ENCODE peak calls at places on chromosomes 1 and 21, in seven cellular contexts. One of them, this sample, is unnamed.

GRCh38 chr1:8674912-8675311 is 142.5 kb downstream of the RERE start:
- DNase-seq in AG04450: no peak
- DNase-seq in activated CD8-positive, alpha-beta T cell treated with anti-CD3 and anti-CD28 coated beads for 36 hours: no peak
- DNase-seq in CD8-positive, alpha-beta T cell: no peak
- DNase-seq in CD4-positive, alpha-beta T cell: no peak
- DNase-seq in H1: no peak
- DNase-seq in Calu3: no peak
- DNase-seq in this sample: no peak

GRCh38 chr1:65036614-65037180 is 70.3 kb upstream of the JAK1 start:
- DNase-seq in CD8-positive, alpha-beta T cell: no peak
- DNase-seq in Calu3: peak
- DNase-seq in activated CD8-positive, alpha-beta T cell treated with anti-CD3 and anti-CD28 coated beads for 36 hours: no peak
- DNase-seq in AG04450: no peak
- DNase-seq in H1: no peak
- DNase-seq in CD4-positive, alpha-beta T cell: no peak
- DNase-seq in this sample: no peak

GRCh38 chr1:158084336-158084735 is 90.9 kb downstream of the KIRREL1 start:
- DNase-seq in activated CD8-positive, alpha-beta T cell treated with anti-CD3 and anti-CD28 coated beads for 36 hours: no peak
- DNase-seq in CD8-positive, alpha-beta T cell: no peak
- DNase-seq in H1: no peak
- DNase-seq in AG04450: no peak
- DNase-seq in CD4-positive, alpha-beta T cell: no peak
- DNase-seq in Calu3: no peak
- DNase-seq in this sample: no peak

GRCh38 chr1:18922319-18922726 is 20.0 kb upstream of the ALDH4A1 start:
- DNase-seq in activated CD8-positive, alpha-beta T cell treated with anti-CD3 and anti-CD28 coated beads for 36 hours: no peak
- DNase-seq in Calu3: no peak
- DNase-seq in H1: no peak
- DNase-seq in AG04450: peak
- DNase-seq in CD8-positive, alpha-beta T cell: no peak
- DNase-seq in CD4-positive, alpha-beta T cell: no peak
- DNase-seq in this sample: no peak

GRCh38 chr1:41662061-41662655 is 177.7 kb upstream of the EDN2 start:
- DNase-seq in activated CD8-positive, alpha-beta T cell treated with anti-CD3 and anti-CD28 coated beads for 36 hours: peak
- DNase-seq in CD4-positive, alpha-beta T cell: peak
- DNase-seq in CD8-positive, alpha-beta T cell: peak
- DNase-seq in AG04450: peak
- DNase-seq in H1: no peak
- DNase-seq in Calu3: peak
- DNase-seq in this sample: peak

GRCh38 chr1:40845895-40846294 is 16.3 kb downstream of the CITED4 start:
- DNase-seq in CD4-positive, alpha-beta T cell: no peak
- DNase-seq in AG04450: no peak
- DNase-seq in H1: no peak
- DNase-seq in activated CD8-positive, alpha-beta T cell treated with anti-CD3 and anti-CD28 coated beads for 36 hours: no peak
- DNase-seq in CD8-positive, alpha-beta T cell: no peak
- DNase-seq in Calu3: no peak
- DNase-seq in this sample: no peak

GRCh38 chr21:45276620-45277019 is 11.1 kb downstream of the POFUT2 start:
- DNase-seq in CD8-positive, alpha-beta T cell: no peak
- DNase-seq in CD4-positive, alpha-beta T cell: no peak
- DNase-seq in AG04450: no peak
- DNase-seq in H1: no peak
- DNase-seq in Calu3: no peak
- DNase-seq in activated CD8-positive, alpha-beta T cell treated with anti-CD3 and anti-CD28 coated beads for 36 hours: no peak
- DNase-seq in this sample: no peak

GRCh38 chr1:151989131-151989868 is 4.4 kb downstream of the S100A10 start:
- DNase-seq in CD8-positive, alpha-beta T cell: no peak
- DNase-seq in H1: no peak
- DNase-seq in CD4-positive, alpha-beta T cell: no peak
- DNase-seq in activated CD8-positive, alpha-beta T cell treated with anti-CD3 and anti-CD28 coated beads for 36 hours: peak
- DNase-seq in AG04450: no peak
- DNase-seq in Calu3: peak
- DNase-seq in this sample: no peak

GRCh38 chr21:15558884-15559283 is 170.9 kb upstream of the USP25 start:
- DNase-seq in CD4-positive, alpha-beta T cell: no peak
- DNase-seq in H1: no peak
- DNase-seq in activated CD8-positive, alpha-beta T cell treated with anti-CD3 and anti-CD28 coated beads for 36 hours: no peak
- DNase-seq in Calu3: no peak
- DNase-seq in AG04450: no peak
- DNase-seq in CD8-positive, alpha-beta T cell: no peak
- DNase-seq in this sample: no peak

GRCh38 chr1:154478639-154479038 is 23.4 kb upstream of the TDRD10 start:
- DNase-seq in AG04450: no peak
- DNase-seq in CD8-positive, alpha-beta T cell: no peak
- DNase-seq in H1: no peak
- DNase-seq in CD4-positive, alpha-beta T cell: no peak
- DNase-seq in Calu3: peak
- DNase-seq in activated CD8-positive, alpha-beta T cell treated with anti-CD3 and anti-CD28 coated beads for 36 hours: peak
- DNase-seq in this sample: peak

GRCh38 chr1:171798311-171798710 is 16.9 kb downstream of the METTL13 start:
- DNase-seq in Calu3: no peak
- DNase-seq in H1: no peak
- DNase-seq in AG04450: no peak
- DNase-seq in CD4-positive, alpha-beta T cell: no peak
- DNase-seq in activated CD8-positive, alpha-beta T cell treated with anti-CD3 and anti-CD28 coated beads for 36 hours: no peak
- DNase-seq in CD8-positive, alpha-beta T cell: no peak
- DNase-seq in this sample: no peak

GRCh38 chr1:24850353-24850905 is 79.6 kb downstream of the RUNX3 start:
- DNase-seq in Calu3: no peak
- DNase-seq in CD8-positive, alpha-beta T cell: no peak
- DNase-seq in CD4-positive, alpha-beta T cell: no peak
- DNase-seq in activated CD8-positive, alpha-beta T cell treated with anti-CD3 and anti-CD28 coated beads for 36 hours: no peak
- DNase-seq in H1: no peak
- DNase-seq in AG04450: no peak
- DNase-seq in this sample: no peak

GRCh38 chr21:31684918-31685317 is 25.4 kb downstream of the SOD1 start:
- DNase-seq in CD8-positive, alpha-beta T cell: no peak
- DNase-seq in Calu3: no peak
- DNase-seq in activated CD8-positive, alpha-beta T cell treated with anti-CD3 and anti-CD28 coated beads for 36 hours: no peak
- DNase-seq in CD4-positive, alpha-beta T cell: no peak
- DNase-seq in H1: no peak
- DNase-seq in AG04450: no peak
- DNase-seq in this sample: no peak
- TF ChIP-seq CTCF in CD8-positive, alpha-beta T cell: no peak
- TF ChIP-seq CTCF in Calu3: no peak
- TF ChIP-seq CTCF in activated CD8-positive, alpha-beta T cell treated with anti-CD3 and anti-CD28 coated beads for 36 hours: no peak
- TF ChIP-seq CTCF in CD4-positive, alpha-beta T cell: no peak
- TF ChIP-seq CTCF in H1: no peak
- TF ChIP-seq CTCF in AG04450: no peak
- TF ChIP-seq CTCF in this sample: no peak

GRCh38 chr1:63189677-63190076 is 132.7 kb upstream of the FOXD3 start:
- DNase-seq in H1: peak
- DNase-seq in CD4-positive, alpha-beta T cell: no peak
- DNase-seq in CD8-positive, alpha-beta T cell: no peak
- DNase-seq in Calu3: peak
- DNase-seq in AG04450: no peak
- DNase-seq in activated CD8-positive, alpha-beta T cell treated with anti-CD3 and anti-CD28 coated beads for 36 hours: no peak
- DNase-seq in this sample: no peak
- TF ChIP-seq CTCF in H1: peak
- TF ChIP-seq CTCF in CD4-positive, alpha-beta T cell: no peak
- TF ChIP-seq CTCF in CD8-positive, alpha-beta T cell: no peak
- TF ChIP-seq CTCF in Calu3: no peak
- TF ChIP-seq CTCF in AG04450: peak
- TF ChIP-seq CTCF in activated CD8-positive, alpha-beta T cell treated with anti-CD3 and anti-CD28 coated beads for 36 hours: no peak
- TF ChIP-seq CTCF in this sample: peak

GRCh38 chr1:39711359-39712340 is 20.4 kb upstream of the HPCAL4 start:
- DNase-seq in AG04450: no peak
- DNase-seq in H1: peak
- DNase-seq in Calu3: no peak
- DNase-seq in CD8-positive, alpha-beta T cell: no peak
- DNase-seq in CD4-positive, alpha-beta T cell: no peak
- DNase-seq in activated CD8-positive, alpha-beta T cell treated with anti-CD3 and anti-CD28 coated beads for 36 hours: no peak
- DNase-seq in this sample: no peak
- TF ChIP-seq CTCF in AG04450: no peak
- TF ChIP-seq CTCF in H1: no peak
- TF ChIP-seq CTCF in Calu3: no peak
- TF ChIP-seq CTCF in CD8-positive, alpha-beta T cell: no peak
- TF ChIP-seq CTCF in CD4-positive, alpha-beta T cell: no peak
- TF ChIP-seq CTCF in activated CD8-positive, alpha-beta T cell treated with anti-CD3 and anti-CD28 coated beads for 36 hours: no peak
- TF ChIP-seq CTCF in this sample: no peak

DNA sequence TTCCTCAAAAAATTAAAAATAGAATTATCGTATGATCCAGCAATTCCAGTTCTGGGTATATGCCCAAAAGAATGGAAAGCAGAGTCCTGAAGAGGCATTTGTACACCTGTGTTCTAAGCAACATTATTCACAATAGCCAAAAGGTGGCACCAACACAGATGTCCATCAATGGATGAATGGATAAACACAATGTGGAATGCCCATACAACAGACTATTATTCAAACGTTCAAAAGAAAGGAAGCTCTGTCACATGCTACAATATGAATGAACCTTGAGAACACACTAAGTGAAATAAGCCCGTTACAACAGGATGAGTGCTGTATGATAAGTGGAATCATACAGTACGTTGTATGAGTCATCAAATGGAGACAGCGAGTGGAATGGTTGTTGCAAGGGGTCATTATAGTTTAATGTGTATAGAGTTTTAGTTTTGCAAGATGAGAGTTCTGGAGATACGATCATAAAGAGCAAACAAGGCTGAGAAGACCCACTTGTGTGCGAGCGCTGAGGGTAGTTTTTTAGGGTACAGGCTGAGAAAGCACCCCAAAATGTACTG is 80.1 kb downstream of the SH3BGR start:
- DNase-seq in CD8-positive, alpha-beta T cell: no peak
- DNase-seq in H1: no peak
- DNase-seq in AG04450: no peak
- DNase-seq in activated CD8-positive, alpha-beta T cell treated with anti-CD3 and anti-CD28 coated beads for 36 hours: no peak
- DNase-seq in Calu3: no peak
- DNase-seq in CD4-positive, alpha-beta T cell: no peak
- DNase-seq in this sample: no peak
- TF ChIP-seq CTCF in CD8-positive, alpha-beta T cell: no peak
- TF ChIP-seq CTCF in H1: no peak
- TF ChIP-seq CTCF in AG04450: no peak
- TF ChIP-seq CTCF in activated CD8-positive, alpha-beta T cell treated with anti-CD3 and anti-CD28 coated beads for 36 hours: no peak
- TF ChIP-seq CTCF in Calu3: no peak
- TF ChIP-seq CTCF in CD4-positive, alpha-beta T cell: no peak
- TF ChIP-seq CTCF in this sample: no peak

This sample was measured in GM13976.